ENCODE peak calls at places on chromosomes 11 and 22, in five cellular contexts. W, B, K, X and J are unnamed samples.

GRCh38 chr11:92843455-92843854 is 126.0 kb upstream of the MTNR1B start:
- DNase-seq in B (no peak), X (no peak), W (no peak), K (no peak), J (no peak)

GRCh38 chr22:41123151-41123550 is 30.8 kb downstream of the EP300 start:
- DNase-seq in W (no peak), B (no peak), K (no peak), X (no peak), J (no peak)

GRCh38 chr11:74634537-74634936 is 42.2 kb downstream of the POLD3 start:
- DNase-seq in X (peak), K (no peak), W (no peak), B (peak), J (no peak)

GRCh38 chr11:33701302-33701701 is 676 bp upstream of the C11orf91 start:
- DNase-seq in B (peak), W (no peak), K (no peak), X (no peak), J (no peak)

GRCh38 chr11:61541568-61541967 is 33.0 kb downstream of the LRRC10B start:
- DNase-seq in K (no peak), W (no peak), B (peak), X (peak), J (peak)

GRCh38 chr22:44325718-44326548 is 13.2 kb upstream of the SHISAL1 start:
- DNase-seq in B (no peak), K (no peak), X (no peak), W (no peak), J (no peak)

GRCh38 chr11:78248191-78248590 is 59.5 kb downstream of the USP35 start:
- DNase-seq in X (no peak), B (no peak), W (no peak), K (no peak), J (no peak)

GRCh38 chr11:96008161-96008560 is 84.3 kb upstream of the MTMR2 start:
- DNase-seq in W (no peak), B (no peak), K (no peak), X (no peak), J (no peak)

GRCh38 chr22:42743501-42743991 is 22.9 kb upstream of the A4GALT start:
- DNase-seq in W (no peak), X (no peak), B (no peak), K (no peak), J (no peak)

GRCh38 chr22:48380016-48380665 is 1447.5 kb downstream of the BRD1 start:
- DNase-seq in K (no peak), X (no peak), W (no peak), B (no peak), J (no peak)

GRCh38 chr11:128862913-128863660 is 4.0 kb downstream of the KCNJ1 start:
- DNase-seq in B (no peak), W (no peak), X (no peak), K (no peak), J (no peak)

DNA sequence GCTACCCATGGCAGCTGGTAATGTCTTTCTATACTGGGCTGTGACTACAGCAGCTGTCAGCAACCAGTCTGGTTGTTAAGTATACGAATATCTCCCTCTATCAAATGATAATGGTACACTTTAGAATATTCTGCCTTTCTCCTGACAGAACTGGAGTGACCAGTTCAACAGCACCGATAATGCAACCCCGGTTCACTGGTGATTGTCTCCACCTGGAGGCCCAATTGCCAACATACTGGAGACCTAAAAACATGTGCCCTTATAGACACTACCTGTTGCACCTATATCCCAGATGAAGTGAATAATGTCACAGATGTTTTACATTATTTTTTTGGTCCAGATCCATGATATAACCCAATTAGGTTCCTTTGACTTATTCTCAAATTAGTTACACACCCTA is 21.1 kb downstream of the OR5P2 start:
- DNase-seq in K (no peak), B (no peak), W (no peak), X (no peak), J (no peak)
- TF ChIP-seq CTCF in K (no peak), B (no peak), W (no peak), X (no peak), J (no peak)

GRCh38 chr11:37343279-37343678 is 745.2 kb upstream of the RAG2 start:
- DNase-seq in W (no peak), B (no peak), X (no peak), K (no peak), J (no peak)
- TF ChIP-seq CTCF in W (no peak), B (no peak), X (no peak), K (no peak), J (no peak)

DNA sequence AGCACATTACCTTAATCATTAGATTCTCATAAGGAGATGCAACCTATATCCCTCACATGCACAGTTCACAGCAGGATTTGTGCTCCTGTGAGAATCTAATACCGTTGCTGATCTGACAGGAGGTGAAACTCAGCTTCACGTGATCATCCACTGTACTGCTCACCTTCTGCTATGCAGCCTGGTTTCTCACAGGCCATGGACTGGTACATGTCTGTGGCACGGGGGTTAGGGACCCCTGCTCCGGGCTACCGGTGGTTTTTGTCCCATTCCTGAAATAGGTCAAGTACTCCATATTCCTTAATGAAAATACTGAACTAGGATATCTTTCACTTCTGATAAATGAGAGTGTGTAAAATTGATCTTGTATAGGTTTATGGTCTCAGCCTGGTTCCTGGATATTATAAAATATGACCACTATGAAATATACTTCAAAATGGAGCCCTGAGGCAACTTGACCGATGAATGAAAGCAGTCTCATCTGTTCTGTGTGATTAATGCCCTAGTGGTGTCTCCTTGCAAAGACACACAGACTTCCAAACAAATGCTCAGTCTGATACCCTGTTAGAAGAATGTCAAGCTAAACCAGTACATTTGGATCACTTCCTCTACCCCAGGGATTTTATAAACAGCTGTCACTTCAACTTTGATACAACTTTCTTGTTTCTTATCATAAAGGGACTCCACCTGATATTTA is 492.9 kb upstream of the ANO3 start:
- DNase-seq in W (no peak), X (no peak), B (no peak), K (no peak), J (no peak)
- TF ChIP-seq CTCF in W (no peak), X (no peak), B (no peak), K (no peak), J (no peak)

GRCh38 chr11:63826471-63827190 is 12.3 kb upstream of the MARK2 start:
- DNase-seq in X (no peak), B (no peak), K (no peak), W (no peak), J (no peak)

GRCh38 chr11:63832336-63832735 is 6.6 kb upstream of the MARK2 start:
- DNase-seq in W (no peak), X (no peak), B (peak), K (no peak), J (no peak)

GRCh38 chr11:63833048-63833447 is 5.9 kb upstream of the MARK2 start:
- DNase-seq in K (no peak), X (no peak), W (no peak), B (no peak), J (no peak)

GRCh38 chr11:63831326-63831725 is 7.6 kb upstream of the MARK2 start:
- DNase-seq in K (no peak), W (no peak), X (no peak), B (no peak), J (no peak)

DNA sequence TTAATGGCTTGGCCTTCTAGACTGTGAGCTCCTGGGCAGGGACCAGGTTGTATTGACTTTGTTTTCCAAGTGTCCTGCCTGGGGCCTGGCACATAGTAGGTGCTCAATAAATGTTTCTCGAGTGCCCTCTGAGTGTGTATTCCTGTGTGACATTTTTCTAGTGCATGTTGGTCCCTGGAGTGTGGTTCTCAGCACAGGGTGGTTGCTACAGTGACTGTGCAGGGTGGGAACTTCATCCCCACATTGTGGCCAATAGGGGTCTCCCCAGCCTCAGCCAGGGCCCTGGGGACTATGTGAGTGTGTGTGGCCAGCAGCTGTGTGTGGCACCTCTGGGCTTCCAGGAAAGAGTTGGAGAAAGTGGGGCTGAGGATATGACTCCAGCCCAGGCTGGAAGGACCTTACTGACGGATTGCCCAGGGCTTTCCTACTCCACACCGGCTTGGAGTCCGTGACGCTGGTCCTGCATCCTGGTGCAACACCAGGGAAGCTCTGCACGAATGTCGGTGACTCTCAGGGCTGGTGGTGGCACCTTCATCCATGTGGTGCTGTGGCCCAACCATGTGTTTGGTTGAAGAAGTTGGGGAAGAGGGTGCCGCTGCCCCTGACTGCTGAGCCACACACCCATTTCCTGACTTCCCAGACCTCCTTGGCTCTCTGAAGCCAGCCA is 9.0 kb upstream of the MARK2 start:
- DNase-seq in X (no peak), W (no peak), K (no peak), B (peak), J (peak)
- TF ChIP-seq CTCF in X (peak), W (no peak), K (no peak), B (peak), J (no peak)

DNA sequence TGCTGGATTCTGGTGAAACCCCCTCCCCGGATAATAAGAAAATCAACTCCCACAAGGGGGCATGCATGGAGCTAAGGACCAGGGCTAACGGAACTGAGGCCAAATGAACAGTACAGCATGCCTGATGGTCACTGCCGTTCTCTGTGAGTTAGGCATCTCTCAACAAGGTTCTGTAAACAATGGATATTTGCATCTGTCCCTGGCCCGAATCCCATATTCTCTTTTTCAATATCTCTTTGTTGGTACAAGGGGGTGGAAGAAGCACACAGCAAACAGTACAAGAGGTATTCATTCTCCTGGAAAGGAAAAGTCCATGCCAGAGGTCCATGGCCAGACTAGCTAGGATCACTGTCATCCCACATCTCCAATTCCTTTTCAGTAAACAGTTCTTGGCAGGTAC is 32.2 kb upstream of the APOA1 start:
- DNase-seq in K (no peak), W (no peak), B (no peak), X (no peak), J (no peak)
- TF ChIP-seq CTCF in K (no peak), W (no peak), B (no peak), X (no peak), J (no peak)

GRCh38 chr11:117239295-117239694 is 6.8 kb downstream of the RNF214 start:
- DNase-seq in K (no peak), W (no peak), B (peak), X (peak), J (no peak)
- TF ChIP-seq CTCF in K (no peak), W (no peak), B (no peak), X (peak), J (no peak)

DNA sequence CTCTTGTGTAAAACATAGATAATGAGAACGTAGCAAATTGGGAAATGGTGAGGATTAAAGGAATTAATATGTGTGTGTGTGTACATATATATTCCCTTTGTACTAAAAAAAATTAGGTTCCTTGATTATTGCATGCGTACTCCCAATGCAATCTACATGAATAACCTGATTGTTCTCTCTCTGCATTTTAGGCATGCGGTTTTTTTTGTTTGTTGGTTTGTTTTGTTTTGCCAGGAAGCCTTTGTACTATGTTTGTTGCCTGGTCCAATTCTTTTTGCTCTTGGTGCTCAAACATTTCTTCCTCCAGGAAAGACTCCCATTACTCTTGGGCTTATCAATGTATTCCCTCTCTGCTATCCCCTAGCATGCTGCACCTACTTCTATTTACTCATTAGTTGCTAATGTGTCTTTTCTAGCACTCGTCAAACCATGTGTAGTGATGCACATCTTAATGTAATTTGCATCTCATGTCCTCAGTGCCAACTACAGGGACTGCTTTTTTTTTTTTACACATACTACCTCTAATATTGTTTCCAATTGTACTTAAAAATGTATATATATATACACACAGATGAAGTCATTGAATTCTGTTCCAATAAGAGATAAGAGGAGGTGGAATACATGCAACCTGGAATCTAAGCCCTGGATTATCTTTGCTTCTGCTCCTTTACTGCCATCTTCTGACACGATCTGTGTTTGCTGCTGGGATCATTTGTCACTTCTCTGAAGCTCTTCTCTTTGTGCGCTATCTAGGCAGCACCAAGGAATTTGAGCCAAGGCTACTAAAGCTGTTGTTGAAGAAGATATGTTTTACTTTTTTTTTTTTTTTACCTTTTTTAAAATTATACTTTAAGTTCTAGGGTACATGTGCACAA is 197.2 kb upstream of the ANO3 start:
- DNase-seq in W (no peak), K (no peak), B (peak), X (no peak), J (peak)
- TF ChIP-seq CTCF in W (no peak), K (no peak), B (peak), X (no peak), J (peak)